ENCODE peak calls at places on chromosomes 5 and 9, in seven cellular contexts. C, P, D, R, K, F and Q are unnamed samples.

GRCh38 chr9:34560574-34561229 is 28.8 kb downstream of the CNTFR start:
- DNase-seq in C (no peak), P (no peak), D (no peak), R (no peak), K (no peak), F (no peak), Q (no peak)

GRCh38 chr5:143153332-143154119 is 250.0 kb downstream of the NR3C1 start:
- DNase-seq in C (no peak), P (no peak), D (peak; percentile 30), R (peak; percentile 49), K (no peak), F (peak; percentile 28), Q (no peak)

GRCh38 chr5:178488696-178489095 is 101.5 kb downstream of the COL23A1 start:
- DNase-seq in C (no peak), P (no peak), D (no peak), R (no peak), K (no peak), F (no peak), Q (no peak)

GRCh38 chr5:2759696-2760461 is 8.4 kb upstream of the IRX2 start:
- DNase-seq in C (no peak), P (no peak), D (peak; percentile 2), R (no peak), K (no peak), F (no peak), Q (no peak)

GRCh38 chr5:81808106-81808505 is 57.2 kb upstream of the SSBP2 start:
- DNase-seq in C (no peak), P (no peak), D (no peak), R (no peak), K (no peak), F (no peak), Q (no peak)

GRCh38 chr5:33850100-33850594 is 41.6 kb downstream of the ADAMTS12 start:
- DNase-seq in C (no peak), P (no peak), D (no peak), R (no peak), K (peak; percentile 20), F (no peak), Q (peak; percentile 40)

GRCh38 chr9:12494411-12494810 is 198.8 kb upstream of the TYRP1 start:
- DNase-seq in C (no peak), P (no peak), D (no peak), R (no peak), K (no peak), F (no peak), Q (no peak)

GRCh38 chr9:106127771-106128170 is 433.4 kb downstream of the TMEM38B start:
- DNase-seq in C (no peak), P (no peak), D (no peak), R (no peak), K (no peak), F (no peak), Q (no peak)

GRCh38 chr9:136805207-136805740 is 2.5 kb upstream of the RABL6 start:
- DNase-seq in C (no peak), P (no peak), D (no peak), R (no peak), K (no peak), F (no peak), Q (no peak)

GRCh38 chr5:177539411-177539810 is 15.0 kb downstream of the FAM193B start:
- DNase-seq in C (no peak), P (no peak), D (no peak), R (no peak), K (no peak), F (no peak), Q (no peak)

GRCh38 chr9:36174731-36175130 is 5.5 kb downstream of the CCIN start:
- DNase-seq in C (no peak), P (no peak), D (no peak), R (no peak), K (no peak), F (no peak), Q (no peak)

GRCh38 chr5:40410231-40410861 is 269.4 kb upstream of the PTGER4 start:
- DNase-seq in C (no peak), P (no peak), D (no peak), R (no peak), K (peak; percentile 60), F (no peak), Q (peak; percentile 29)

GRCh38 chr9:134858051-134858841 is 22.4 kb upstream of the FCN2 start:
- DNase-seq in C (peak; percentile 30), P (no peak), D (peak; percentile 47), R (no peak), K (no peak), F (no peak), Q (peak; percentile 80)

GRCh38 chr9:15352301-15352700 is 45.3 kb upstream of the TTC39B start:
- DNase-seq in C (no peak), P (no peak), D (no peak), R (no peak), K (no peak), F (no peak), Q (no peak)

GRCh38 chr5:149485655-149486615 is 65.3 kb downstream of the CSNK1A1 start:
- DNase-seq in C (peak; percentile 63), P (peak; percentile 45), D (peak; percentile 99), R (peak; percentile 94), K (no peak), F (peak; percentile 89), Q (peak; percentile 51)

GRCh38 chr5:155926011-155926410 is 401.0 kb upstream of the SGCD start:
- DNase-seq in C (no peak), P (no peak), D (no peak), R (no peak), K (no peak), F (no peak), Q (no peak)

GRCh38 chr9:31272456-31273295 is 1111.8 kb upstream of the ACO1 start:
- DNase-seq in C (no peak), P (no peak), D (no peak), R (no peak), K (no peak), F (no peak), Q (no peak)

GRCh38 chr5:135012951-135013391 is 21.1 kb downstream of the PITX1 start:
- DNase-seq in C (no peak), P (no peak), D (no peak), R (no peak), K (no peak), F (no peak), Q (no peak)

GRCh38 chr9:95008151-95008771 is 281.8 kb downstream of the AOPEP start:
- DNase-seq in C (no peak), P (no peak), D (peak; percentile 52), R (peak; percentile 40), K (no peak), F (peak; percentile 57), Q (no peak)

GRCh38 chr5:32059779-32060178 is 114.3 kb downstream of the GOLPH3 start:
- DNase-seq in C (peak; percentile 64), P (no peak), D (no peak), R (no peak), K (no peak), F (no peak), Q (no peak)

GRCh38 chr9:112443200-112443599 is 43.4 kb upstream of the KIAA1958 start:
- DNase-seq in C (no peak), P (peak; percentile 37), D (no peak), R (no peak), K (no peak), F (peak; percentile 26), Q (no peak)

GRCh38 chr5:56298329-56298962 is 65.3 kb upstream of the ANKRD55 start:
- DNase-seq in C (no peak), P (no peak), D (no peak), R (peak; percentile 40), K (no peak), F (no peak), Q (no peak)

GRCh38 chr5:148486456-148486855 is 102.7 kb downstream of the FBXO38 start:
- DNase-seq in C (no peak), P (no peak), D (no peak), R (no peak), K (no peak), F (no peak), Q (no peak)

GRCh38 chr5:7394889-7395431 is 978 bp upstream of the ADCY2 start:
- DNase-seq in C (no peak), P (no peak), D (no peak), R (no peak), K (no peak), F (no peak), Q (no peak)

GRCh38 chr9:128420651-128421473 is at the start of gene CERCAM:
- DNase-seq in C (peak; percentile 72), P (peak; percentile 24), D (peak; percentile 42), R (peak; percentile 68), K (peak; percentile 67), F (peak; percentile 78), Q (peak; percentile 85)
- TF ChIP-seq POLR2A in C (peak; percentile 60), P (no peak), D (no peak), R (no peak), K (no peak), F (peak; percentile 27), Q (peak; percentile 75)

DNA sequence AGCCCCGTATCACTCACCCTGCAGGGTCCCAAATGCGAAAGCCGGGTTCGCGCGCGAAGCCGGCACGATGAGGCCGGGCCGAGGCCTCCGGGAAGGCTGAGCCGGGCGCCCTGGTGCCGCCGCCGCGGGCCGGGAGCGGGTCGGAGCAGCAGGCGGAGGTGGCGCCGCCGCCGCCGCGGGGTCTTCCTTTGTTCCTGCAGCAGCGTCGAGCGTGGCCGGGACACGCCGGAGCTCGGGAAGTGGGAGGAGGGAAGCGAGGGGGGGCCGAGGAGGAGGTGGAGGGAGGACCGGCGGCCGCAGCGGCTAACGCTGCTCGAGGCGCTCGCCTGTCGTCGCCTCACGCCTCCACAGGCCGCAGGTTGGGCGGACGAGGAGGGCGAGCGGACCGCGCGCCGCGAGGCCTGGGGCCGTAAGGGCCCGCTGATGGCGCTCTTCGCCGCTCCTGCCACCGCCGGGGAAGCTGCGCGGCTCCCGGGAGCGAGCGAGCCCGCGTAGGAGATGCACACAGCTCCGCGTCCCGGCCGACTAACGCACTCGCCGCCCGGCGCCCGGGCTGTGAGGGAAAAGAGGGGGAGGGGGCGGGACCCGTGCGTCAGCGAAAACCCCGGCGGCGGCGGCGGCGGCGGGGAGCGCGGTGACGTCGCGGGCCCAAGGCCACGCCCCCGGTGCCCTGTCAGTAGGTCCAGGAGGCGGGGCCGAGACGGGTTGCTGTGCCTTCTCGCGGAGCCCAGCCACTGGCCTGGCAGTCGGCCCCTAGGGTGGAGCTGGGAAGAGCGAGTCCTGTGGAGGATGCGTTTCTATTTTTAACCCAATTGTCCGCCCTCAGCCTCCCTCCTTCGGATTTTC is at the start of gene ZFAND5:
- DNase-seq in C (peak; percentile 94), P (peak; percentile 97), D (peak; percentile 99), R (peak; percentile 100), K (peak; percentile 100), F (peak; percentile 100), Q (peak; percentile 99)
- TF ChIP-seq POLR2A in C (peak; percentile 95), P (peak; percentile 99), D (peak; percentile 100), R (peak; percentile 100), K (peak; percentile 100), F (peak; percentile 99), Q (peak; percentile 99)

DNA sequence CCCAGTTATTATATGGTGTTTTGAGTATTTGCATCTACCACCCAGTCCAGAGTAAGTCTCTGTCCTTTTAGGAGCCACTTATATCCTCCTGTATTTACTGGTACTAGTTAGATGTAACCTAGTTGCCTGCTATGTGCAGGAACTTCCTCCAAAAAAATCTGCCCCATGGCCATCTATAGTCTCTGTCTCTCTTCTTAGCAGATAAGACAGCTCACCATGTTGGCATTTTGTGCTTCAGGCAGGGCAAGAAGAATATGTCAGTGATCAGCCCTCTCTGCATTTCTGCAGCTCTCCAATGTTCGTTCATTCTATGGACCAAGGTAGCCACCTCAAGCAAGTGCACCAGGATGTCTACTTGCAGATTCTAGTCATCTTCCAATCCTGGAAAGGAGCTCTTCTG is 446.5 kb downstream of the TLE1 start:
- DNase-seq in C (no peak), P (no peak), D (no peak), R (no peak), K (no peak), F (no peak), Q (no peak)
- TF ChIP-seq POLR2A in C (no peak), P (no peak), D (no peak), R (no peak), K (no peak), F (no peak), Q (no peak)

GRCh38 chr9:101035098-101035497 is 6.6 kb downstream of the PLPPR1 start:
- DNase-seq in C (no peak), P (no peak), D (no peak), R (no peak), K (no peak), F (no peak), Q (no peak)
- TF ChIP-seq POLR2A in C (no peak), P (no peak), D (no peak), R (no peak), K (no peak), F (no peak), Q (no peak)